ENCODE peak calls at places on chromosome 13, in four cellular contexts. J is GM23248, H is heart left ventricle, L is thyroid gland. V is an unnamed sample.

GRCh38 chr13:113029487-113030258 is 60.7 kb downstream of the MCF2L start:
- DNase-seq in J (peak), L (peak), H (no peak), V (no peak)

GRCh38 chr13:40406405-40407138 is 259.9 kb downstream of the FOXO1 start:
- DNase-seq in H (no peak), L (no peak), J (peak), V (peak)

GRCh38 chr13:109105899-109106298 is 476.5 kb downstream of the MYO16 start:
- DNase-seq in L (no peak), J (no peak), H (no peak), V (no peak)

GRCh38 chr13:46751811-46752635 is 44.9 kb downstream of the ESD start:
- DNase-seq in H (no peak), J (peak), L (no peak), V (no peak)

GRCh38 chr13:112653821-112654220 is 36.0 kb upstream of the ATP11A start:
- DNase-seq in J (no peak), H (no peak), L (no peak), V (no peak)

GRCh38 chr13:99125335-99125915 is 75.2 kb upstream of the UBAC2 start:
- DNase-seq in H (no peak), L (no peak), J (peak), V (no peak)

GRCh38 chr13:110894086-110894485 is 20.8 kb downstream of the ANKRD10 start:
- DNase-seq in J (no peak), L (no peak), H (no peak), V (no peak)

GRCh38 chr13:112455476-112456059 is 79.4 kb downstream of the SPACA7 start:
- DNase-seq in H (no peak), J (no peak), L (no peak), V (no peak)

GRCh38 chr13:44142540-44142867 is 231.1 kb upstream of the SERP2 start:
- DNase-seq in L (no peak), J (no peak), H (no peak), V (no peak)

GRCh38 chr13:100625447-100625846 is 36.9 kb upstream of the GGACT start:
- DNase-seq in H (no peak), J (no peak), L (no peak), V (no peak)

GRCh38 chr13:25249001-25249543 is 38.2 kb downstream of the MTMR6 start:
- DNase-seq in J (peak), L (no peak), H (no peak), V (peak)

GRCh38 chr13:108915634-108916497 is 286.5 kb downstream of the MYO16 start:
- DNase-seq in H (peak), J (peak), L (peak), V (peak)

GRCh38 chr13:24911135-24911524 is 147.2 kb downstream of the RNF17 start:
- DNase-seq in H (no peak), L (no peak), J (peak), V (peak)

GRCh38 chr13:28684257-28684656 is 25.3 kb downstream of the POMP start:
- DNase-seq in L (peak), H (no peak), J (peak), V (no peak)

GRCh38 chr13:44305845-44306244 is 67.8 kb upstream of the SERP2 start:
- DNase-seq in H (no peak), J (peak), L (no peak), V (no peak)

GRCh38 chr13:40259899-40260298 is 406.5 kb downstream of the FOXO1 start:
- DNase-seq in H (no peak), L (no peak), J (no peak), V (no peak)

GRCh38 chr13:21175656-21176194 is 627 bp downstream of the SKA3 start:
- DNase-seq in L (no peak), H (no peak), J (peak), V (no peak)

GRCh38 chr13:40026174-40026585 is 370.7 kb downstream of the COG6 start:
- DNase-seq in J (no peak), L (no peak), H (no peak), V (no peak)

GRCh38 chr13:111557921-111558699 is 237.7 kb downstream of the TEX29 start:
- DNase-seq in H (no peak), J (no peak), L (no peak), V (no peak)

GRCh38 chr13:91894311-91894710 is 495.9 kb downstream of the GPC5 start:
- DNase-seq in H (no peak), L (no peak), J (no peak), V (no peak)

GRCh38 chr13:79475569-79475968 is 5.4 kb upstream of the NDFIP2 start:
- DNase-seq in J (no peak), H (no peak), L (no peak), V (no peak)

GRCh38 chr13:41386206-41386605 is 71.1 kb upstream of the RGCC start:
- DNase-seq in L (no peak), H (no peak), J (peak), V (no peak)

GRCh38 chr13:43054803-43055802 is 31.7 kb downstream of the DNAJC15 start:
- DNase-seq in H (peak), J (peak), L (peak), V (peak)

GRCh38 chr13:30145709-30146367 is 161.5 kb downstream of the KATNAL1 start:
- DNase-seq in L (no peak), J (no peak), H (no peak), V (no peak)

GRCh38 chr13:102870677-102871415 is 25.0 kb downstream of the ERCC5 start:
- DNase-seq in H (peak), J (peak), L (peak), V (no peak)

GRCh38 chr13:40172149-40172591 is 494.3 kb downstream of the FOXO1 start:
- DNase-seq in L (no peak), H (no peak), J (no peak), V (no peak)

GRCh38 chr13:87677334-87678234 is 6.4 kb downstream of the SLITRK5 start:
- DNase-seq in L (peak), H (no peak), J (peak), V (no peak)

GRCh38 chr13:106753241-106753640 is 185.3 kb upstream of the ARGLU1 start:
- DNase-seq in H (no peak), L (peak), J (no peak), V (no peak)

GRCh38 chr13:91280806-91281205 is 66.7 kb upstream of the MIR17HG start:
- DNase-seq in L (no peak), H (no peak), J (peak), V (no peak)

GRCh38 chr13:75621147-75621546 is 15.0 kb upstream of the LMO7 start:
- DNase-seq in J (peak), H (no peak), L (no peak), V (no peak)

GRCh38 chr13:113883921-113884804 is 20.3 kb upstream of the GAS6 start:
- DNase-seq in L (no peak), H (no peak), J (no peak), V (no peak)

GRCh38 chr13:47794963-47795362 is 206.1 kb downstream of the SUCLA2 start:
- DNase-seq in J (peak), L (no peak), H (no peak), V (no peak)

GRCh38 chr13:67229438-67230242 is 496 bp downstream of the PCDH9 start:
- DNase-seq in L (peak), J (peak), H (no peak), V (no peak)

GRCh38 chr13:32728327-32728726 is 142.1 kb downstream of the PDS5B start:
- DNase-seq in J (no peak), L (no peak), H (no peak), V (no peak)
- H3K4me3 ChIP-seq in J (no peak), L (no peak), H (no peak), V (no peak)

DNA sequence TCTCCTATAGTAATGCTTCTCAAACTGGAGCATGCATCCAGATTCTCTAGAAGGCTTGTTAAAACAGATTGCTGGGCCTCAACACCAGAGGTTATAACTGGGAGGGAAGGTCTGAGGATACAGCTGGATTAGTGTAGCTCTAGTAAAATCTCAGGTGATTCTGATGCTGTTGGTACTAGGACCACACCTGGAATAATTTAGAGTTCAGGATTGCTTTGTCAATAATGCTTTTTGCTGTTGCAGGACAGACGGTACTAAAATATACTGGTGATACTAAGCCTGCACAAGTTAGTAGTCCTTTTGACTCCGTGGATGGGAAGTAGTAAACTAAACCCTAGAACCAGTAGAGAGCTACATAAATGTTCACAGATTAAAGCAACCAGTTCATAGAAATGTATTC is 258.1 kb upstream of the STARD13 start:
- DNase-seq in H (no peak), L (no peak), J (peak), V (no peak)
- H3K4me3 ChIP-seq in H (peak), L (no peak), J (peak), V (no peak)

GRCh38 chr13:49021953-49022352 is 46.2 kb downstream of the FNDC3A start:
- DNase-seq in J (no peak), H (no peak), L (no peak), V (no peak)

GRCh38 chr13:49020940-49021548 is 45.3 kb downstream of the FNDC3A start:
- DNase-seq in H (no peak), L (no peak), J (peak), V (peak)

GRCh38 chr13:49020328-49020727 is 44.6 kb downstream of the FNDC3A start:
- DNase-seq in J (no peak), H (no peak), L (no peak), V (no peak)

GRCh38 chr13:49023441-49023840 is 47.7 kb downstream of the FNDC3A start:
- DNase-seq in J (peak), L (no peak), H (no peak), V (no peak)

DNA sequence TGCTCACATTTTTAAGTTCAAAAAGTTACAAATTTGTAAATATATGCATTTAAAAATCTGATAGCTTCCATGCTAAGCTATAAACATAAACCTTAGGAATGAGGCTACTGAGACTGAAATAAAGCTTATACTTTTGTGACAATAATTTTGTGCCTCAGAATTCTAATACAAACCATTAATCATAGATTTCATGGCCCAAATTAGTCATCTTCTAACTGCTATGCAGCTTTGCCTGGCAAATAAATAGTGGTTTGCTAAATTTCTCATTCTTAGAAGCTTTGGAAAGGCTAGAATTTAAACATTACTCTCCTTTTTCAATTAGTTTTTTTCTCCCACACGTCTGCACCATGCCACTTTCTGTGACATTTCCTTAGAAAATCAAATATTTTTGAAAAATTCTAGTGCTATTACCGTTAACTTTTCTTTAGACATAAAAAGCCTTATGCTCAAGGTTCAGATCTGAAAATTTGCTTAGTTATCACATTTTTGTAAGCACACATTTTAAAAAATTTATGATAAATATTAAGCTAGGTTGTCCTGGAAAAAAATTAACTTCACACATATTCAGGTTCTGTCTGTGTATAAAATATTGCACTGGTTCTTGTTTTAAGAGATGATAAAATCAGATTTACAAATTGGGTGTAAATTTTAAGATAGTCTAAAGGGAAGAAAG is 46.9 kb downstream of the FNDC3A start:
- DNase-seq in J (peak), H (no peak), L (no peak), V (no peak)
- H3K4me3 ChIP-seq in J (peak), H (no peak), L (no peak), V (no peak)

GRCh38 chr13:35472308-35473008 is 4.0 kb downstream of the MAB21L1 start:
- DNase-seq in H (no peak), L (no peak), J (peak), V (no peak)
- H3K4me3 ChIP-seq in H (no peak), L (no peak), J (peak), V (peak)

GRCh38 chr13:104014803-104015645 is 948.8 kb upstream of the SLC10A2 start:
- DNase-seq in J (no peak), L (no peak), H (no peak), V (no peak)

GRCh38 chr13:104015646-104016396 is 949.6 kb upstream of the SLC10A2 start:
- DNase-seq in L (no peak), H (no peak), J (no peak), V (no peak)

GRCh38 chr13:104011505-104012270 is 945.5 kb upstream of the SLC10A2 start:
- DNase-seq in J (no peak), L (peak), H (peak), V (no peak)

GRCh38 chr13:104021806-104022397 is 955.7 kb upstream of the SLC10A2 start:
- DNase-seq in J (no peak), L (no peak), H (no peak), V (no peak)

GRCh38 chr13:104017317-104017716 is 951.1 kb upstream of the SLC10A2 start:
- DNase-seq in H (no peak), J (no peak), L (no peak), V (no peak)
- H3K4me3 ChIP-seq in H (no peak), J (no peak), L (no peak), V (no peak)

DNA sequence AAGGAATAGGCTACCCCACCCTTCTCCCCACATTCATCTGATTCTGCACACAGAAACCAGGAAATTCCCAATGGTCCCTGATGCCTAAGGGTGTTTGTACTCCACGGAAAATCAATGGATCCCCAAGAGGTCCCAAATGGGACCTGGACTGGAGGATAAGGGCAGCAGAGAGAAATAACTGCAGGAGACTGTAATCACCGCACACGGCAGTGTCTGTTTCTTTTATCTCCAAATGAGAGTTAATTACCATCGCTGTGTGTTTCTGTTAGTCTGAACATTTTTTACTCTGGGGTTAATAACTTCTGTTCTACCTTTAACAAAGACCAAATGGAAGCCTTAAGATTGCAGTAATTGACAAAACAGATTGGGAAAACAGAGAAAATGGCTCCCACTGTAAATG is 320.9 kb downstream of the DCLK1 start:
- DNase-seq in H (no peak), L (no peak), J (no peak), V (no peak)
- H3K4me3 ChIP-seq in H (no peak), L (no peak), J (no peak), V (no peak)

DNA sequence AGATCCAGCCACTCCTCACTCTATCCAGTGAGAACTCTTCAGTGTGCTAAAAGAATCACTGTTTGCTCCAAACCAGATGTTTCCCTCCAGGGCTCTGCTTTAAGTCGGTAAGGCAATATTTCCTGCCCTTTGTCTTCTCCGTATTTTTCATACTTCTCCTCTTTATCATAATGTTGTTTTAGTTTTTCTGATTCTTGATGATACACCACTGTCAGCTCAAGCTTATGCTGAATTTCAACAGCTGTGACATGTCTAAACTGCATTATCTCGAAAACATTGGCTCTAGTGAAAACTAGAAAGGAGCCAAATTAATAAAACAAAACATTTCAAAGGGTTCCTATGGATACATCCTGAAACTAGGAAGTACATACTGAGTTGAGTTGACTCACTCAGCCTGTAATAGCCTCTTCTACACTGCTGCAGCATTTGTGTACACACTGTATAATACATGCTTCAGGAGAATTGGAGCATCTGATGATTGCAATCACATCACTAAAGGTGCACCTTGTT is 39.8 kb downstream of the GPR180 start:
- DNase-seq in H (no peak), L (no peak), J (peak), V (peak)
- H3K4me3 ChIP-seq in H (no peak), L (no peak), J (peak), V (peak)

GRCh38 chr13:97436845-97437244 is 2.9 kb downstream of the RAP2A start:
- DNase-seq in H (no peak), L (no peak), J (no peak), V (no peak)
- H3K4me3 ChIP-seq in H (no peak), L (no peak), J (peak), V (no peak)

DNA sequence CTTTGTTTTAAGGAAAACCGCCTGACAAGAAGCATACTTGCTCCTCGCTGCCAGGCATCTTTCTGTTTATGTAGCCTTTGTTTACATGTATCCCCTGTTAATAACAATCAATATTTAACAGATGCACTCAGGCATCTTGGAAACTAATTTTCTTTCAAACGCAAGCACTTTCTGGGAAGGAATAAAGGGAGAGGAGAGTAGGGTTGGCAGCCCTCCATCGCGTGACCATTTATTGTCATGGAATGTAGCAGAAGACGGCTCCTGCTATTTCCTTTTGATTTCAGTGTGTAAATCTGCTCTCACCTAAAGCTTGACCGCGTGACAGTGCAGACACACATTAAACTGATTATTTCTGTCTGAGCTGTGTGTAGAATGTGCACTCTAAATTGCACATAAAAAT is 223.3 kb upstream of the MAB21L1 start:
- DNase-seq in J (peak), H (no peak), L (no peak), V (peak)
- H3K4me3 ChIP-seq in J (peak), H (no peak), L (no peak), V (peak)

GRCh38 chr13:50512602-50513527 is 330.6 kb downstream of the DLEU7 start:
- DNase-seq in H (peak), J (peak), L (peak), V (no peak)
- H3K4me3 ChIP-seq in H (no peak), J (peak), L (no peak), V (peak)

V was measured in HFF-Myc.